ENCODE peak calls at places on chromosomes 11 and 22, in five cellular contexts. S is activated effector memory CD4-positive, alpha-beta T cell treated with anti-CD3 and anti-CD28 coated beads, Interleukin-2, amount 50 U/mL, for 16 hours; G is uterus; J is stimulated activated CD4-positive, alpha-beta T cell treated with anti-CD3 and anti-CD28 coated beads, Interleukin-1b, Interleukin-23, amount 100 ng/mL, for 48 hours; F is neural progenitor cell. P is an unnamed sample.

GRCh38 chr11:29243616-29244015 is 773.2 kb downstream of the KCNA4 start:
- DNase-seq in S (no peak), G (no peak), J (no peak), F (no peak), P (no peak)

GRCh38 chr11:7651700-7652099 is 21.6 kb downstream of the CYB5R2 start:
- DNase-seq in S (no peak), G (no peak), J (no peak), F (no peak), P (no peak)

GRCh38 chr22:20877715-20878114 is 18.9 kb downstream of the SNAP29 start:
- DNase-seq in S (no peak), G (no peak), J (no peak), F (no peak), P (no peak)

GRCh38 chr11:934437-934950 is 8.8 kb downstream of the AP2A2 start:
- DNase-seq in S (no peak), G (no peak), J (no peak), F (peak; percentile 18), P (no peak)

GRCh38 chr11:70517996-70518907 is 119.9 kb downstream of the CTTN start:
- DNase-seq in S (no peak), G (no peak), J (no peak), F (no peak), P (no peak)

GRCh38 chr22:38467438-38467903 is 425 bp upstream of the KDELR3 start:
- DNase-seq in S (no peak), G (peak; percentile 33), J (no peak), F (no peak), P (no peak)

GRCh38 chr11:68373810-68374501 is 61.6 kb downstream of the LRP5 start:
- DNase-seq in S (no peak), G (no peak), J (no peak), F (peak; percentile 22), P (peak; percentile 36)

GRCh38 chr22:22528780-22529179 is 8.7 kb upstream of the ZNF280A start:
- DNase-seq in S (no peak), G (no peak), J (no peak), F (no peak), P (no peak)

GRCh38 chr11:14974021-14974698 is 2.0 kb upstream of the CALCA start:
- DNase-seq in S (no peak), G (no peak), J (no peak), F (peak; percentile 78), P (no peak)

GRCh38 chr11:44372989-44373388 is 63.0 kb upstream of the ALX4 start:
- DNase-seq in S (no peak), G (no peak), J (no peak), F (peak; percentile 16), P (no peak)

GRCh38 chr11:111723595-111723994 is 42.6 kb downstream of the PPP2R1B start:
- DNase-seq in S (no peak), G (no peak), J (no peak), F (no peak), P (no peak)

GRCh38 chr22:40156001-40156516 is 21.7 kb upstream of the TNRC6B start:
- DNase-seq in S (no peak), G (no peak), J (no peak), F (no peak), P (peak; percentile 32)

GRCh38 chr11:57566035-57566504 is 1.4 kb downstream of the UBE2L6 start:
- DNase-seq in S (peak; percentile 72), G (peak; percentile 38), J (no peak), F (no peak), P (no peak)

GRCh38 chr11:61037694-61038093 is 64.6 kb upstream of the CD5 start:
- DNase-seq in S (no peak), G (no peak), J (no peak), F (no peak), P (no peak)